ENCODE peak calls at places on chromosomes 1 and 21, in seven cellular contexts. J is heart left ventricle, Y is H1, P is IMR-90, V is A549, T is esophagus squamous epithelium, N is body of pancreas. D is an unnamed sample. For H3K4me1, the result is how much of the 10 kb centered on the place peaks cover.

GRCh38 chr1:150386546-150387080 is 22.7 kb downstream of the RPRD2 start:
- DNase-seq in Y (no peak), T (no peak), N (no peak), V (no peak), J (no peak), P (no peak), D (no peak)

GRCh38 chr1:96367791-96368190 is 353.8 kb upstream of the PTBP2 start:
- DNase-seq in Y (no peak), J (no peak), P (peak), T (no peak), N (no peak), V (no peak), D (no peak)

GRCh38 chr1:64469977-64470669 is at the start of gene CACHD1:
- DNase-seq in J (peak), Y (peak), V (peak), N (peak), P (peak), T (no peak), D (peak)

GRCh38 chr1:29981586-29982239 is 741.7 kb downstream of the MATN1 start:
- DNase-seq in P (no peak), Y (peak), T (no peak), J (no peak), N (no peak), V (no peak), D (no peak)

GRCh38 chr1:184418955-184419733 is 32.3 kb downstream of the C1orf21 start:
- DNase-seq in V (no peak), P (peak), N (no peak), J (no peak), T (no peak), Y (no peak), D (no peak)

GRCh38 chr1:220497220-220497756 is 30.6 kb upstream of the MARK1 start:
- DNase-seq in Y (no peak), V (no peak), N (no peak), P (no peak), T (no peak), J (no peak), D (no peak)

GRCh38 chr1:202243006-202243405 is 49.4 kb downstream of the LGR6 start:
- DNase-seq in J (no peak), T (no peak), Y (no peak), V (no peak), P (no peak), N (no peak), D (no peak)

GRCh38 chr1:235864965-235865525 is 1.7 kb downstream of the LYST start:
- DNase-seq in N (no peak), V (no peak), Y (no peak), J (no peak), P (no peak), T (no peak), D (no peak)

GRCh38 chr1:247336390-247336789 is 4.7 kb upstream of the ZNF496 start:
- DNase-seq in P (no peak), Y (no peak), V (no peak), N (no peak), T (no peak), J (no peak), D (no peak)

GRCh38 chr1:185368913-185369491 is 52.0 kb upstream of the IVNS1ABP start:
- DNase-seq in P (no peak), T (no peak), V (no peak), J (no peak), Y (no peak), N (no peak), D (no peak)

GRCh38 chr1:201213106-201213770 is 22.6 kb downstream of the IGFN1 start:
- DNase-seq in V (no peak), J (no peak), T (no peak), P (no peak), Y (no peak), N (no peak), D (no peak)

GRCh38 chr1:26468911-26469310 is 3.3 kb upstream of the HMGN2 start:
- DNase-seq in Y (no peak), V (no peak), P (no peak), T (no peak), N (peak), J (no peak), D (no peak)

GRCh38 chr1:101360506-101360905 is 123.7 kb downstream of the S1PR1 start:
- DNase-seq in T (no peak), V (no peak), P (peak), J (no peak), Y (no peak), N (no peak), D (no peak)

GRCh38 chr1:67162954-67163353 is 3.3 kb upstream of the IL23R start:
- DNase-seq in P (peak), N (no peak), T (no peak), Y (no peak), J (no peak), V (peak), D (no peak)

GRCh38 chr1:167219194-167219593 is 1.5 kb upstream of the POU2F1 start:
- DNase-seq in P (no peak), N (no peak), V (no peak), Y (no peak), T (no peak), J (no peak), D (no peak)

GRCh38 chr1:41626616-41627375 is 142.3 kb upstream of the EDN2 start:
- DNase-seq in P (peak), V (peak), J (no peak), N (no peak), Y (no peak), T (no peak), D (no peak)

GRCh38 chr1:170309389-170310013 is 163.7 kb downstream of the NTMT2 start:
- DNase-seq in N (no peak), T (no peak), P (peak), J (peak), Y (no peak), V (no peak), D (no peak)

GRCh38 chr1:47934243-47934805 is 62.9 kb downstream of the TRABD2B start:
- DNase-seq in V (no peak), J (peak), N (peak), Y (no peak), P (no peak), T (peak), D (peak)

GRCh38 chr1:47906009-47906432 is 91.2 kb downstream of the TRABD2B start:
- DNase-seq in V (peak), T (no peak), N (peak), P (no peak), J (no peak), Y (no peak), D (no peak)

GRCh38 chr21:44378646-44379581 is 25.5 kb downstream of the TRPM2 start:
- DNase-seq in J (peak), V (no peak), N (no peak), P (no peak), T (no peak), Y (no peak), D (no peak)

GRCh38 chr1:97901017-97901658 is 19.7 kb downstream of the DPYD start:
- DNase-seq in V (no peak), T (no peak), N (no peak), Y (no peak), J (no peak), P (peak), D (no peak)

GRCh38 chr21:38771536-38771935 is 34.2 kb upstream of the ETS2 start:
- DNase-seq in Y (no peak), N (no peak), P (peak), V (peak), J (no peak), T (no peak), D (no peak)

GRCh38 chr1:8423134-8423701 is 105.3 kb downstream of the SLC45A1 start:
- DNase-seq in J (peak), T (no peak), Y (peak), P (no peak), V (no peak), N (peak), D (no peak)

GRCh38 chr21:42534361-42534900 is 20.8 kb downstream of the SLC37A1 start:
- DNase-seq in J (peak), P (no peak), T (no peak), Y (no peak), N (no peak), V (no peak), D (no peak)

GRCh38 chr1:26307363-26307781 is 936 bp upstream of the UBXN11 start:
- DNase-seq in T (no peak), P (no peak), N (no peak), J (no peak), Y (no peak), V (no peak), D (no peak)

GRCh38 chr1:43991200-43991475 is 261 bp upstream of the CCDC24 start:
- DNase-seq in T (no peak), V (no peak), N (no peak), Y (no peak), J (no peak), P (no peak), D (no peak)

GRCh38 chr1:100868364-100868995 is 26.2 kb downstream of the EXTL2 start:
- DNase-seq in Y (no peak), V (peak), T (no peak), P (peak), N (no peak), J (no peak), D (no peak)

GRCh38 chr1:205600085-205600484 is 31.7 kb downstream of the ELK4 start:
- DNase-seq in J (no peak), V (no peak), Y (no peak), P (peak), T (no peak), N (no peak), D (no peak)

GRCh38 chr1:165114022-165114888 is 242.3 kb downstream of the LMX1A start:
- DNase-seq in V (peak), J (no peak), Y (peak), P (peak), N (peak), T (no peak), D (no peak)

GRCh38 chr21:35476616-35477395 is 427.7 kb upstream of the RUNX1 start:
- DNase-seq in T (no peak), Y (no peak), N (no peak), P (peak), V (no peak), J (no peak), D (no peak)

GRCh38 chr1:85463666-85464496 is 1.1 kb downstream of the DDAH1 start:
- DNase-seq in V (no peak), Y (no peak), P (no peak), T (no peak), J (no peak), N (peak), D (no peak)

GRCh38 chr1:179871940-179872339 is 5.7 kb downstream of the TOR1AIP2 start:
- DNase-seq in J (no peak), Y (no peak), N (no peak), V (no peak), P (no peak), T (no peak), D (no peak)

GRCh38 chr1:102190429-102190828 is 193.7 kb upstream of the OLFM3 start:
- DNase-seq in T (no peak), V (no peak), J (no peak), N (no peak), P (no peak), Y (no peak), D (no peak)

GRCh38 chr1:101130673-101131072 is 105.1 kb upstream of the DPH5 start:
- DNase-seq in Y (no peak), T (no peak), N (no peak), P (peak), J (no peak), V (no peak), D (no peak)

GRCh38 chr1:7616076-7616833 is 154.8 kb upstream of the VAMP3 start:
- DNase-seq in J (peak), T (no peak), Y (peak), P (peak), V (peak), N (peak), D (peak)

GRCh38 chr21:32257952-32258785 is 20.7 kb downstream of the MIS18A start:
- DNase-seq in N (peak), P (peak), V (peak), J (peak), Y (peak), T (no peak), D (peak)

GRCh38 chr21:28959367-28960099 is 33.1 kb downstream of the LTN1 start:
- DNase-seq in Y (no peak), P (peak), J (no peak), T (no peak), V (peak), N (no peak), D (no peak)
- H3K27ac ChIP-seq in Y (no peak), P (peak), J (no peak), T (no peak), V (no peak), N (no peak), D (no peak)

GRCh38 chr1:91553196-91553595 is 52.5 kb downstream of the CDC7 start:
- DNase-seq in V (no peak), T (no peak), Y (no peak), P (peak), J (no peak), N (peak), D (no peak)
- H3K4me1 ChIP-seq in V (under half), T (under half), Y (under half), P (under half), J (under half), N (under half), D (under half)

GRCh38 chr1:1778827-1779675 is 781 bp upstream of the NADK start:
- DNase-seq in V (no peak), T (peak), J (peak), Y (peak), P (no peak), N (peak), D (peak)
- TF ChIP-seq POLR2A in V (no peak), T (peak), J (no peak), Y (no peak), P (no peak), N (peak), D (no peak)

GRCh38 chr1:119633575-119634325 is 14.3 kb downstream of the ZNF697 start:
- DNase-seq in V (no peak), N (no peak), Y (no peak), P (no peak), J (no peak), T (no peak), D (no peak)
- H3K27ac ChIP-seq in V (no peak), N (no peak), Y (no peak), P (no peak), J (peak), T (no peak), D (peak)

DNA sequence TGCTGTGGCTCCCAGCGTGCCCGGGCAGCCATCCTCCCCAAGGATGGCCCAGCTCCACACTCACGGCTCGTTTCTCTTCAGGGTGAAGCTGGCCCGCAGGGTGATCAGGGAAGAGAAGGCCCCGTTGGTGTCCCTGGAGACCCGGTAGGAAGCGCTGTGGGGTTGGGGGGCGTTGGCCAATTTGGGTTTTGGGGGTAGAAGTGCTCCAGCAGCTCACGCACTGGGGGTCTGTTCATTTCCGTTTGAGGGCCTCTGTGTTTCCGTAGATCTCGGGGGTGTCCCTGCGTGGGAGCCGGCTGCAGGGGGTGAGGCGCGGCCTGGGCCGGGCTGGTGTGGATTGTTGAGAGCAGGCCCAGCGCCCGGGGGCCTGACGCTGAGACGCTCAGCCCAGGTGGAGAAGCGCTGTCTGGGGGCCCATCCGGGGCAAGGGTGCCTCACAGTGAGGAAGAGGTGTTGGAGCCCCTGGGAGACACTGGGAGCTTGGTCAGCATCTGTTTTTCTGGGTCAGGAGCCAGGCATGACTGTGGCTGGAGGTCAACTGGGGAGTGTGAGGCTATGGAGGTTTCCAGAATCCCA is 12.6 kb downstream of the COL6A1 start:
- DNase-seq in J (peak), N (peak), V (no peak), T (no peak), P (no peak), Y (no peak), D (peak)
- H3K4me1 ChIP-seq in J (under half), N (under half), V (under half), T (under half), P (under half), Y (under half), D (under half)

GRCh38 chr1:83766182-83766825 is 232.6 kb downstream of the TTLL7 start:
- DNase-seq in T (no peak), V (no peak), J (no peak), N (no peak), P (no peak), Y (no peak), D (no peak)

GRCh38 chr1:83762419-83762818 is 236.5 kb downstream of the TTLL7 start:
- DNase-seq in Y (no peak), T (no peak), N (no peak), V (no peak), P (no peak), J (no peak), D (no peak)

GRCh38 chr1:83765125-83765524 is 233.8 kb downstream of the TTLL7 start:
- DNase-seq in V (no peak), N (no peak), P (no peak), Y (no peak), J (no peak), T (no peak), D (no peak)

GRCh38 chr1:83763281-83764095 is 235.4 kb downstream of the TTLL7 start:
- DNase-seq in T (no peak), P (no peak), J (no peak), V (no peak), Y (no peak), N (no peak), D (no peak)

GRCh38 chr1:83764209-83764608 is 234.7 kb downstream of the TTLL7 start:
- DNase-seq in Y (no peak), V (no peak), P (no peak), T (no peak), N (no peak), J (no peak), D (no peak)
- TF ChIP-seq POLR2A in Y (no peak), V (no peak), P (no peak), T (no peak), N (no peak), J (no peak), D (no peak)

DNA sequence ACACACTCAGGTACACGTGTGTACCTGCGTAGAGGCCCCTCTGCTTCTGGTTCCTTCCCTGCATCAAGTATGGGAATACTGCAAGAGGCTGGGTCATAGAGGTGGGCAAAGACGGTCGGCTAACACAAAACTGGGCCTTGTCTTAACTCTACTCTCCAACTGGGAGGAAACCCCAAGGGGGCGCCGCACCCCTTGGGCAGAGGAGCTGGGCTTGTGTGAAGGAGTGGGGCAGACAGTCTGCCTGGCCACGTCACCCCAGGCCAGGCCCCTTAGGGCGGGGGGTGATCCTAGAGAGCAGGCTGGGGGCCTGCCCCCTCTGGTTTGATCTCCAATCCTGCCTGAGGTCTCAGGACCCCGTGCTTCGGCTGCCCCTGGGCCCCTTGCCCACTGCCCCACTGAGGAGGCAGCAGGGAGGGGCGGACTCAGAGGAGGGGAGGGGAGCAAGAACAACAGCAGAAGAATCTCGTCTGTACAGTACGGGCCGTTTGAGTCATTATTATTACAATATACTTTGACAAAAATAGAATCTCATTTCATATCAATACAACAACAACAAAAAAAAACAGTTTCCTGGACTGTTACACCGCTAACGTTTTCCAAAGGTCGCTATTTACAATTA is 34.7 kb downstream of the MEF2D start:
- DNase-seq in J (no peak), P (no peak), V (peak), N (no peak), T (no peak), Y (peak), D (no peak)
- H3K27ac ChIP-seq in J (peak), P (no peak), V (peak), N (no peak), T (peak), Y (no peak), D (peak)